ENCODE peak calls at places on chromosomes 13 and 19, in seven cellular contexts. C is lung microvascular endothelial cell, G is NCI-H2171, F is sciatic nerve, D is A172, Z is AG20443, R is thoracic aorta. N is an unnamed sample.

GRCh38 chr13:81406639-81407292 is 1065.8 kb upstream of the SPRY2 start:
- DNase-seq in C (no peak), G (no peak), F (no peak), D (no peak), Z (no peak), R (no peak), N (no peak)

GRCh38 chr19:10574462-10574861 is 5.7 kb upstream of the CDKN2D start:
- DNase-seq in C (no peak), G (no peak), F (no peak), D (no peak), Z (no peak), R (no peak), N (no peak)

GRCh38 chr13:31749929-31750328 is 10.6 kb downstream of the RXFP2 start:
- DNase-seq in C (peak), G (no peak), F (no peak), D (peak), Z (peak), R (no peak), N (no peak)

GRCh38 chr19:34644991-34645461 is 31.9 kb downstream of the SCGB2B2 start:
- DNase-seq in C (no peak), G (no peak), F (no peak), D (no peak), Z (no peak), R (no peak), N (no peak)

GRCh38 chr13:110397445-110397844 is 90.4 kb downstream of the COL4A2 start:
- DNase-seq in C (no peak), G (no peak), F (no peak), D (peak), Z (peak), R (no peak), N (no peak)

GRCh38 chr19:34178276-34178614 is 5.9 kb downstream of the LSM14A start:
- DNase-seq in C (no peak), G (no peak), F (no peak), D (no peak), Z (no peak), R (no peak), N (no peak)

GRCh38 chr19:3995619-3996018 is 10.4 kb upstream of the EEF2 start:
- DNase-seq in C (no peak), G (no peak), F (no peak), D (no peak), Z (no peak), R (no peak), N (no peak)

GRCh38 chr13:67033170-67033569 is 197.0 kb downstream of the PCDH9 start:
- DNase-seq in C (no peak), G (no peak), F (no peak), D (no peak), Z (no peak), R (no peak), N (no peak)

GRCh38 chr19:45455707-45456499 is 11.9 kb upstream of the FOSB start:
- DNase-seq in C (peak), G (no peak), F (peak), D (peak), Z (peak), R (peak), N (peak)

GRCh38 chr19:6945733-6946132 is 58.4 kb downstream of the ADGRE1 start:
- DNase-seq in C (no peak), G (no peak), F (no peak), D (no peak), Z (no peak), R (no peak), N (no peak)

GRCh38 chr13:72864142-72865035 is 82.5 kb downstream of the PIBF1 start:
- DNase-seq in C (no peak), G (no peak), F (no peak), D (no peak), Z (peak), R (no peak), N (no peak)

GRCh38 chr13:33543631-33544030 is 258.1 kb upstream of the STARD13 start:
- DNase-seq in C (peak), G (no peak), F (no peak), D (peak), Z (no peak), R (no peak), N (no peak)

GRCh38 chr19:39319892-39320168 is 833 bp downstream of the LRFN1 start:
- DNase-seq in C (no peak), G (no peak), F (no peak), D (no peak), Z (peak), R (no peak), N (no peak)

N was measured in vagina.